ENCODE peak calls at places on chromosomes 7 and 10, in six cellular contexts. E, Q, Z, L, V and J are unnamed samples.

GRCh38 chr10:52644678-52645434 is 127.7 kb downstream of the MBL2 start:
- DNase-seq in E (peak; percentile 11), L (no peak), Z (peak; percentile 48), V (no peak), Q (no peak), J (no peak)

GRCh38 chr10:68261132-68261856 is 29.4 kb upstream of the ATOH7 start:
- DNase-seq in V (no peak), E (no peak), Q (no peak), L (no peak), Z (peak; percentile 17), J (no peak)

GRCh38 chr7:94394399-94395140 is at the start of gene COL1A2:
- DNase-seq in E (peak; percentile 16), V (no peak), Z (no peak), Q (no peak), L (no peak), J (no peak)

GRCh38 chr10:49371967-49372366 is 23.9 kb downstream of the DRGX start:
- DNase-seq in V (no peak), Q (no peak), L (no peak), E (no peak), Z (no peak), J (no peak)

GRCh38 chr10:7488418-7488829 is 77.6 kb upstream of the SFMBT2 start:
- DNase-seq in V (no peak), Z (peak; percentile 52), L (no peak), Q (no peak), E (no peak), J (no peak)

GRCh38 chr10:454860-455259 is 234.6 kb downstream of the DIP2C start:
- DNase-seq in Q (no peak), Z (no peak), L (no peak), V (no peak), E (no peak), J (no peak)

GRCh38 chr7:157233677-157234076 is 95.0 kb downstream of the UBE3C start:
- DNase-seq in E (no peak), Z (no peak), V (no peak), Q (no peak), L (no peak), J (no peak)

GRCh38 chr7:159139202-159139601 is 5.5 kb downstream of the VIPR2 start:
- DNase-seq in Q (no peak), E (no peak), L (no peak), V (no peak), Z (no peak), J (no peak)

GRCh38 chr10:6716521-6716920 is 136.4 kb upstream of the PRKCQ start:
- DNase-seq in Z (no peak), E (no peak), L (no peak), Q (no peak), V (no peak), J (no peak)

GRCh38 chr10:123287594-123288247 is 133.5 kb downstream of the BUB3 start:
- DNase-seq in Q (no peak), V (no peak), Z (no peak), E (no peak), L (no peak), J (no peak)

GRCh38 chr7:2279873-2280272 is 34.4 kb downstream of the SNX8 start:
- DNase-seq in E (no peak), Z (no peak), L (no peak), V (no peak), Q (no peak), J (no peak)

DNA sequence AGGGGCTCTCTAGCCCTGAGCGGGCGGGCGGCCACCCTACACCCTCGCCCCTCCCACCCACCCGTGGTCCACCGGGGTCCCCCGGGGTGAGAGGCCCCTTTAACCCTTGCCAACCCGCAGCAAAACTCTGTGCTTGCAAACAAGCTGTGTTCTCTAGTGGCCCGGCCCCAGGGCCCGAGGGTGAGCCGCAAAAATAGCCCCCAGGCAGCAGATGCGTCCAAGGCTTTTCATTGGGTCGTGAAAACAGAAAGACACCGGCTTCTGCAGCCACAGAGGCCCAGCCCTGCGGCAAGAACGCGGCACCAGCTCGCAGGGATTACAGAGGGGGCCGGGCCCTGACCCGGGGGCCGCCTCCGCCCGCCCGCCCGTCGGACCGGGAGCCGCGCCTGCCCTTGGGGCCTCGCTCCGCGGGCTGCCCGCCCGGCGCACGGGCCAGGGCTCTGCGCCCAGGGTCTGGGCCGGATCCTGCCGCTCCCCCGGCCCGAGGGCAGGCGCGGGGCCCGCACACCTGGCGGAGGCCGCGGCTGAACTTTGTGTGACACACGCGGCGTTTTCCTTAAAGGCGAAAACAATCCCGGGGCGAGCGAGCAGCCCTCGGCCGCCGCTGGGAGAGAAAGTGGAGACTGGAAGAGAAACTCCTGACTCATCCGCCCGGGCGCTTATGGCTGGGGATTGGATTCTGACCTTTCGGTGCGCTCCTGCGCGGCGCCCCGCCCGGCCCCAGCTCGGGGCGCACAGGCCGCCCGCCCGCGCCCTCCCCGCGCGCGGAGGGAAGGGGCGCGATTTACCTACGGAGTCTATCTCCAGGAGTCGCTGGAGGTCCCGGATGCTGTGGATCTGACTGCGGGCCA is 2.8 kb downstream of the PDGFA start:
- DNase-seq in Q (no peak), E (peak; percentile 51), Z (peak; percentile 43), L (no peak), V (no peak), J (no peak)
- TF ChIP-seq POLR2AphosphoS5 in Q (no peak), E (no peak), Z (no peak), L (no peak), V (no peak), J (no peak)

DNA sequence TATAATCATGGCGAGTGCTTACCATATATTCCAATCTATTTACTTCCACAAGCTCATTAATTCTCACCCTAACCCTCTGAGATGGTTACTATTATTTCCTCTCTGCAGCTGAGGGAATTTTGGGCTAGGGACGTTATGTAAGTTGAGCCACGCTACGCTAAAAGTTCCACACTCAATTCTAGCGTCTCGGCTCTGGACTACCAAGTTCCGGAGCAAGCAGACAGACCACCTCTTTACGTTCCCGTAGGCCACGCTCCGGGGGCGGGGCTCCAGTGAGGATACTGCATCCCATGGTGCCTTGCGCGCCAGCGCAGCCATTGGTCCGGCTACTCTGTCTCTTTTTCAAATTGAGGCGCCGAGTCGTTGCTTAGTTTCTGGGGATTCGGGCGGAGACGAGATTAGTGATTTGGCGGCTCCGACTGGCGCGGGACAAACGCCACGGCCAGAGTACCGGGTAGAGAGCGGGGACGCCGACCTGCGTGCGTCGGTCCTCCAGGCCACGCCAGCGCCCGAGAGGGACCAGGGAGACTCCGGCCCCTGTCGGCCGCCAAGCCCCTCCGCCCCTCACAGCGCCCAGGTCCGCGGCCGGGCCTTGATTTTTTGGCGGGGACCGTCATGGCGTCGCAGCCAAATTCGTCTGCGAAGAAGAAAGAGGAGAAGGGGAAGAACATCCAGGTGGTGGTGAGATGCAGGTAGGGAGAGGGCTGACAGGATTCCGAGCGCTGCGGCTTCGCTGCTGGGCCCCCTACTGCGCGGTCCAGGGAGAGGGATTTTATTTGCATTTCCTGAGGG is at the start of gene KIF11:
- DNase-seq in Q (peak; percentile 88), V (peak; percentile 69), E (peak; percentile 87), Z (peak; percentile 95), L (peak; percentile 80), J (peak; percentile 69)
- TF ChIP-seq POLR2A in Q (peak; percentile 88), V (peak; percentile 96), E (peak; percentile 95), Z (peak; percentile 97), L (peak; percentile 87), J (peak; percentile 97)

GRCh38 chr7:6244021-6244420 is 28.4 kb downstream of the CYTH3 start:
- DNase-seq in E (no peak), Z (no peak), V (no peak), L (no peak), Q (no peak), J (no peak)

GRCh38 chr7:6242561-6242960 is 29.9 kb downstream of the CYTH3 start:
- DNase-seq in E (no peak), Z (no peak), V (no peak), Q (no peak), L (no peak), J (no peak)

GRCh38 chr7:6241607-6241973 is 30.8 kb downstream of the CYTH3 start:
- DNase-seq in L (no peak), Q (no peak), V (no peak), Z (no peak), E (no peak), J (no peak)

GRCh38 chr7:6246257-6246917 is 26.0 kb downstream of the CYTH3 start:
- DNase-seq in E (no peak), V (no peak), L (no peak), Z (no peak), Q (no peak), J (no peak)

GRCh38 chr7:6243168-6243567 is 29.3 kb downstream of the CYTH3 start:
- DNase-seq in Q (no peak), Z (no peak), V (no peak), L (no peak), E (no peak), J (no peak)
- TF ChIP-seq TAF1 in Q (no peak), Z (no peak), V (no peak), L (no peak), E (no peak), J (no peak)

GRCh38 chr7:64875258-64875657 is 27.8 kb upstream of the ZNF273 start:
- DNase-seq in Z (no peak), V (no peak), Q (no peak), E (peak; percentile 2), L (no peak), J (no peak)

GRCh38 chr7:64875658-64876406 is 27.2 kb upstream of the ZNF273 start:
- DNase-seq in E (peak; percentile 5), Q (no peak), L (no peak), Z (no peak), V (no peak), J (peak; percentile 0)

GRCh38 chr7:64877714-64878610 is 25.1 kb upstream of the ZNF273 start:
- DNase-seq in Z (no peak), E (peak; percentile 2), V (no peak), L (no peak), Q (no peak), J (peak; percentile 9)

GRCh38 chr7:64878684-64879083 is 24.4 kb upstream of the ZNF273 start:
- DNase-seq in Z (no peak), L (no peak), V (no peak), Q (no peak), E (peak; percentile 5), J (no peak)

DNA sequence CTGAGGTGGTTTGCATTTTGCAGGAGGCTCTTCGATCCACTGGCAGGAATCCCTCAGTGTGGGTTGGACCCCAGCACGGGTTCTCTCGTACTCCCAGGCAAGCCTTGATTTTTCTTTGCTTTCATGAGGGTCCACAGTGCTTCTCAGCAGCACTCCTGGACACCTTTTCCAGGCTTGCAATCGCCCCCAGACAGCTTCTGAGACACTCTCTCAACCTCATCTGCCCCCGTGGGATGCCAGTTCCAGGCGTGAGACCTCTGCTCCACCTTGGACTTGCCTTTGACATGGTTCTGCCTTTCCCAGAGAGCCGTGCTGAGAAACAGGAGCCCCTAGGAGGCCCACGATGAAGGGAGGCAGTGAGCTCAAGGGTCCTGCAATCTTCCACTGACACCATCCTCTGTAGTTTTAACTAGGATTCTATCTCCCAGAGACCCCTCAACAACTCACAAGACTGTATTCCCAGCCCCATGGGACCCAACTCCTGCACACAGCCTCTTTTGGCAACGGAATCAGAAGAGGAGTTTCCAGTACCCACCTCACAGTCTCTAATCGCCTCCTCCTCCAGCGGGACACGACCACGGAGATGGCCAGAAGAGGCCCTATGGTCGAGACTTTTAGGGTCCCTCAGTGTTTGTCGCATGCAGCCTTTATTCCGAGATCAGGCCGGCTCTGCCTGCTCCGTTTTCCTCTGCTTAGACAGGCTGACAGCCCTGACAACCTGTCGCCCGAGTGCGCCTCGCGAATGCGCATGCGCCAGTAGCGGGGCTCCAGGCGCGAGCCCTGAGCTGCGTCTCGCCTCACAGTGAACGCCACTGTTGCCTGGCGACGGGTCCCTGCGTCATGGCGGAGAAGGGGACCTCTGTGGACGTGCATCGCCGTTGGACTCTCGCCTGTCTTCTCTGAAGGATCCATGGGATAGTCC is 26.0 kb upstream of the ZNF273 start:
- DNase-seq in Z (no peak), E (peak; percentile 5), L (peak; percentile 67), Q (no peak), V (no peak), J (peak; percentile 19)
- TF ChIP-seq POLR2AphosphoS5 in Z (no peak), E (no peak), L (no peak), Q (no peak), V (no peak), J (no peak)

GRCh38 chr10:119416855-119417254 is 125.7 kb downstream of the RGS10 start:
- DNase-seq in L (peak; percentile 36), Z (peak; percentile 46), Q (peak; percentile 15), E (peak; percentile 72), V (peak; percentile 92), J (peak; percentile 92)
- TF ChIP-seq POLR2A in L (no peak), Z (no peak), Q (no peak), E (no peak), V (no peak), J (no peak)